ENCODE peak calls at places on chromosome 17, in five cellular contexts. D is fibroblast of the aortic adventitia, R is Peyer's patch, N is AG09309, C is ovary. X is an unnamed sample.

GRCh38 chr17:56897646-56898424 is 16.0 kb downstream of the TRIM25 start:
- DNase-seq in D (no peak), R (peak; percentile 69), N (no peak), C (no peak), X (no peak)

GRCh38 chr17:40530531-40530987 is 29.1 kb upstream of the TNS4 start:
- DNase-seq in D (no peak), R (peak; percentile 39), N (no peak), C (no peak), X (no peak)

GRCh38 chr17:77281024-77281903 is 140.5 kb downstream of the SEC14L1 start:
- DNase-seq in D (no peak), R (peak; percentile 77), N (no peak), C (peak; percentile 51), X (peak; percentile 40)

GRCh38 chr17:49676276-49676868 is 1.5 kb downstream of the SPOP start:
- DNase-seq in D (peak; percentile 34), R (no peak), N (no peak), C (no peak), X (peak; percentile 45)

GRCh38 chr17:50935201-50936124 is 69.3 kb upstream of the TOB1 start:
- DNase-seq in D (no peak), R (peak; percentile 67), N (peak; percentile 73), C (no peak), X (no peak)

GRCh38 chr17:43661699-43662431 is at the start of gene MEOX1:
- DNase-seq in D (peak; percentile 63), R (no peak), N (peak; percentile 29), C (no peak), X (peak; percentile 68)

GRCh38 chr17:64349949-64350348 is 40.7 kb downstream of the PECAM1 start:
- DNase-seq in D (no peak), R (no peak), N (no peak), C (no peak), X (no peak)

GRCh38 chr17:73568934-73569333 is 75.3 kb downstream of the SDK2 start:
- DNase-seq in D (no peak), R (no peak), N (no peak), C (no peak), X (no peak)

GRCh38 chr17:47717261-47717697 is 15.8 kb upstream of the TBX21 start:
- DNase-seq in D (no peak), R (no peak), N (no peak), C (no peak), X (no peak)

GRCh38 chr17:52604105-52604504 is 445.6 kb upstream of the CA10 start:
- DNase-seq in D (no peak), R (no peak), N (no peak), C (no peak), X (no peak)

GRCh38 chr17:77423589-77424451 is 283.1 kb downstream of the SEC14L1 start:
- DNase-seq in D (peak; percentile 99), R (peak; percentile 77), N (peak; percentile 77), C (peak; percentile 95), X (peak; percentile 95)

GRCh38 chr17:79232957-79233356 is 158.3 kb downstream of the ENGASE start:
- DNase-seq in D (no peak), R (no peak), N (no peak), C (no peak), X (no peak)

GRCh38 chr17:35373984-35374765 is 754 bp upstream of the SLFN11 start:
- DNase-seq in D (peak; percentile 85), R (peak; percentile 74), N (peak; percentile 33), C (peak; percentile 58), X (peak; percentile 39)

GRCh38 chr17:42744283-42744805 is 496 bp downstream of the EZH1 start:
- DNase-seq in D (peak; percentile 38), R (peak; percentile 87), N (no peak), C (peak; percentile 80), X (peak; percentile 36)

GRCh38 chr17:39700148-39700987 is 504 bp downstream of the ERBB2 start:
- DNase-seq in D (peak; percentile 26), R (no peak), N (no peak), C (peak; percentile 50), X (peak; percentile 37)

GRCh38 chr17:49523706-49524472 is 28.8 kb downstream of the NGFR start:
- DNase-seq in D (no peak), R (peak; percentile 34), N (no peak), C (no peak), X (no peak)

GRCh38 chr17:73393962-73394361 is 82.2 kb upstream of the CDC42EP4 start:
- DNase-seq in D (no peak), R (no peak), N (no peak), C (no peak), X (no peak)

GRCh38 chr17:79024901-79025737 is 1.1 kb downstream of the C1QTNF1 start:
- DNase-seq in D (no peak), R (peak; percentile 46), N (no peak), C (no peak), X (no peak)

GRCh38 chr17:13030459-13031305 is 12.9 kb upstream of the ELAC2 start:
- DNase-seq in D (peak; percentile 89), R (peak; percentile 72), N (no peak), C (no peak), X (peak; percentile 66)

GRCh38 chr17:4405038-4405669 is 28.6 kb upstream of the SPNS3 start:
- DNase-seq in D (no peak), R (no peak), N (no peak), C (no peak), X (no peak)

GRCh38 chr17:38325221-38325851 is 18.4 kb downstream of the GPR179 start:
- DNase-seq in D (peak; percentile 22), R (peak; percentile 2), N (no peak), C (no peak), X (no peak)

GRCh38 chr17:19346351-19347255 is 15.9 kb downstream of the B9D1 start:
- DNase-seq in D (peak; percentile 93), R (peak; percentile 58), N (peak; percentile 59), C (peak; percentile 65), X (peak; percentile 81)

GRCh38 chr17:70584255-70584654 is 414.9 kb downstream of the KCNJ2 start:
- DNase-seq in D (no peak), R (no peak), N (no peak), C (no peak), X (no peak)

GRCh38 chr17:78132086-78132676 is 1.6 kb downstream of the TMC8 start:
- DNase-seq in D (no peak), R (peak; percentile 96), N (no peak), C (no peak), X (no peak)

GRCh38 chr17:38425048-38425447 is 3.2 kb upstream of the ARHGAP23 start:
- DNase-seq in D (no peak), R (no peak), N (no peak), C (no peak), X (no peak)

GRCh38 chr17:3835410-3836229 is 10.4 kb downstream of the NCBP3 start:
- DNase-seq in D (no peak), R (no peak), N (no peak), C (no peak), X (no peak)

GRCh38 chr17:66462010-66462409 is 159.6 kb downstream of the PRKCA start:
- DNase-seq in D (no peak), R (no peak), N (no peak), C (no peak), X (no peak)

GRCh38 chr17:28726912-28727726 is 1.1 kb upstream of the TLCD1 start:
- DNase-seq in D (peak; percentile 90), R (peak; percentile 97), N (peak; percentile 67), C (peak; percentile 91), X (peak; percentile 97)

GRCh38 chr17:1256699-1257098 is 13.5 kb upstream of the BHLHA9 start:
- DNase-seq in D (no peak), R (no peak), N (no peak), C (no peak), X (no peak)

GRCh38 chr17:44451832-44452231 is 51.4 kb downstream of the GPATCH8 start:
- DNase-seq in D (no peak), R (no peak), N (no peak), C (no peak), X (no peak)

GRCh38 chr17:77296769-77297409 is 156.1 kb downstream of the SEC14L1 start:
- DNase-seq in D (no peak), R (no peak), N (no peak), C (no peak), X (no peak)

GRCh38 chr17:38568274-38568673 is 37.5 kb downstream of the SRCIN1 start:
- DNase-seq in D (no peak), R (no peak), N (no peak), C (no peak), X (no peak)

DNA sequence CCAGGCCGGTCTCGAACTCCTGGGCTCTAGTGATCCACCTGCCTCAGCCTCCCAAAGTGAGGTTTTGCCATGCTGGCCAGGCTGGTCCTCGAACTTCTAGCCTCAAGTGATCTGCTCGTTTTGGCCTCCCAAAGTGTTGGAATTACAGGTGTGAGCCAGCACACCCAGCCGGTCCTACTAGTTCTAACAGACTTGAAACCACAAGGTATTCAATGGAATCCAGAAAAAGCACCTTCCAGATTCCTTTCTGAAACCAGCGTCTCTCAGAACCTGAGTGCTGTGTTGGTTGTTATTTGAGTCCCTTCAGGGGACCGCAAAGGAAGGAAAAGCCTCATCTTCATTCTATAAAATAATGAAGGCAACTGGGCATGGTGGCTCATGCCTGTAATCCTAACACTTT is 4.1 kb downstream of the KRABD2 start:
- DNase-seq in D (no peak), R (no peak), N (no peak), C (no peak), X (no peak)
- H3K4me3 ChIP-seq in D (no peak overlapping the region), R (no peak overlapping the region), N (no peak overlapping the region), C (no peak overlapping the region), X (no peak overlapping the region)

GRCh38 chr17:6328279-6328678 is 106.6 kb downstream of the AIPL1 start:
- DNase-seq in D (no peak), R (no peak), N (no peak), C (no peak), X (no peak)
- TF ChIP-seq CTCF in D (no peak), R (no peak), N (no peak), C (no peak), X (no peak)

GRCh38 chr17:62705116-62705515 is 77.6 kb downstream of the MRC2 start:
- DNase-seq in D (peak; percentile 51), R (no peak), N (no peak), C (no peak), X (no peak)
- H3K4me3 ChIP-seq in D (peak overlapping the region; percentile 41), R (no peak overlapping the region), N (peak overlapping the region; percentile 55), C (no peak overlapping the region), X (peak overlapping the region; percentile 59)

DNA sequence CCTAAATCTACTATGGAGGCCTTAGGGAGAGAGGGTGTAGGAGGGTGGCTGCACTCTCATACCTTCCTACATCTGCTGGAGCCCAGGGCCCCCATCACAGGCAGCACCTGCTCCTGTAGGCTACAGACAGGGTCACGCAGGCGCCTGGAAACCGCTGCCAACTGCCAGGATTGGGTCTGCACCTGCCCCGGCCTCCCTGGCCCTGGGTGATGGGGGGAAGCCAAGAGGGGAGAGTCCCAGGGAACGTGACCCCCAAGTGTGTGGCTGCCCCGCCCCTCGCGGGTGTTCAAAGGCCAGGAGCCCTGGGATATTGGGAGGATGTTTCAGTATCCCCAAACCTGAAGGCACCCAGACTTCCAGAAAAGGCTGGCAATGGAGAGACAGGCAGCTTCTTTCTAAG is 5.6 kb upstream of the TEX19 start:
- DNase-seq in D (no peak), R (no peak), N (no peak), C (no peak), X (no peak)
- TF ChIP-seq CTCF in D (no peak), R (no peak), N (no peak), C (no peak), X (no peak)

GRCh38 chr17:17942846-17943245 is 29.4 kb downstream of the TOM1L2 start:
- DNase-seq in D (peak; percentile 72), R (peak; percentile 18), N (no peak), C (no peak), X (no peak)
- H3K4me3 ChIP-seq in D (no peak overlapping the region), R (no peak overlapping the region), N (no peak overlapping the region), C (no peak overlapping the region), X (no peak overlapping the region)

X was measured in astrocyte of the spinal cord.